ENCODE peak calls at places on chromosomes 6 and 20, in nine cellular contexts. One of them, this sample, is unnamed. For H3K4me1, the result is how much of the 10 kb centered on the place peaks cover.

GRCh38 chr20:4470375-4470774 is 251.3 kb upstream of the PRND start:
- DNase-seq in CD4-positive, CD25-positive, alpha-beta regulatory T cell: no peak
- DNase-seq in BE2C: no peak
- DNase-seq in H9: no peak
- DNase-seq in heart right ventricle: no peak
- DNase-seq in tibial nerve: no peak
- DNase-seq in keratinocyte: no peak
- DNase-seq in uterus: no peak
- DNase-seq in stomach: no peak
- DNase-seq in this sample: no peak

GRCh38 chr6:135410856-135411255 is 86.7 kb downstream of the AHI1 start:
- DNase-seq in CD4-positive, CD25-positive, alpha-beta regulatory T cell: no peak
- DNase-seq in BE2C: no peak
- DNase-seq in H9: no peak
- DNase-seq in heart right ventricle: no peak
- DNase-seq in tibial nerve: no peak
- DNase-seq in keratinocyte: no peak
- DNase-seq in uterus: no peak
- DNase-seq in stomach: no peak
- DNase-seq in this sample: no peak

GRCh38 chr6:122671246-122671645 is 61.0 kb downstream of the PKIB start:
- DNase-seq in CD4-positive, CD25-positive, alpha-beta regulatory T cell: no peak
- DNase-seq in BE2C: no peak
- DNase-seq in H9: no peak
- DNase-seq in heart right ventricle: no peak
- DNase-seq in tibial nerve: no peak
- DNase-seq in keratinocyte: no peak
- DNase-seq in uterus: no peak
- DNase-seq in stomach: no peak
- DNase-seq in this sample: no peak

GRCh38 chr6:105319331-105319730 is 83.6 kb downstream of the PREP start:
- DNase-seq in CD4-positive, CD25-positive, alpha-beta regulatory T cell: no peak
- DNase-seq in BE2C: no peak
- DNase-seq in H9: no peak
- DNase-seq in heart right ventricle: no peak
- DNase-seq in tibial nerve: no peak
- DNase-seq in keratinocyte: peak
- DNase-seq in uterus: no peak
- DNase-seq in stomach: no peak
- DNase-seq in this sample: no peak

GRCh38 chr6:130945401-130945919 is 117.6 kb downstream of the EPB41L2 start:
- DNase-seq in CD4-positive, CD25-positive, alpha-beta regulatory T cell: no peak
- DNase-seq in BE2C: no peak
- DNase-seq in H9: no peak
- DNase-seq in heart right ventricle: no peak
- DNase-seq in tibial nerve: no peak
- DNase-seq in keratinocyte: no peak
- DNase-seq in uterus: no peak
- DNase-seq in stomach: no peak
- DNase-seq in this sample: no peak

GRCh38 chr20:62914970-62915457 is 11.3 kb downstream of the DIDO1 start:
- DNase-seq in CD4-positive, CD25-positive, alpha-beta regulatory T cell: no peak
- DNase-seq in BE2C: no peak
- DNase-seq in H9: peak
- DNase-seq in heart right ventricle: peak
- DNase-seq in tibial nerve: no peak
- DNase-seq in keratinocyte: no peak
- DNase-seq in uterus: no peak
- DNase-seq in stomach: no peak
- DNase-seq in this sample: no peak

GRCh38 chr6:99641270-99641669 is 34.6 kb downstream of the PRDM13 start:
- DNase-seq in CD4-positive, CD25-positive, alpha-beta regulatory T cell: no peak
- DNase-seq in BE2C: no peak
- DNase-seq in H9: no peak
- DNase-seq in heart right ventricle: no peak
- DNase-seq in tibial nerve: no peak
- DNase-seq in keratinocyte: no peak
- DNase-seq in uterus: no peak
- DNase-seq in stomach: no peak
- DNase-seq in this sample: no peak

GRCh38 chr20:43409041-43409913 is 48.4 kb upstream of the SRSF6 start:
- DNase-seq in CD4-positive, CD25-positive, alpha-beta regulatory T cell: peak
- DNase-seq in BE2C: peak
- DNase-seq in H9: peak
- DNase-seq in heart right ventricle: no peak
- DNase-seq in tibial nerve: no peak
- DNase-seq in keratinocyte: no peak
- DNase-seq in uterus: no peak
- DNase-seq in stomach: no peak
- DNase-seq in this sample: no peak

GRCh38 chr6:28587011-28587745 is 61.5 kb downstream of the GPX5 start:
- DNase-seq in CD4-positive, CD25-positive, alpha-beta regulatory T cell: peak
- DNase-seq in BE2C: peak
- DNase-seq in H9: peak
- DNase-seq in heart right ventricle: peak
- DNase-seq in tibial nerve: no peak
- DNase-seq in keratinocyte: no peak
- DNase-seq in uterus: peak
- DNase-seq in stomach: peak
- DNase-seq in this sample: no peak

GRCh38 chr6:110484321-110484720 is 7.9 kb upstream of the SLC22A16 start:
- DNase-seq in CD4-positive, CD25-positive, alpha-beta regulatory T cell: no peak
- DNase-seq in BE2C: no peak
- DNase-seq in H9: no peak
- DNase-seq in heart right ventricle: no peak
- DNase-seq in tibial nerve: no peak
- DNase-seq in keratinocyte: no peak
- DNase-seq in uterus: no peak
- DNase-seq in stomach: no peak
- DNase-seq in this sample: no peak

GRCh38 chr6:154543638-154544037 is 33.2 kb upstream of the CNKSR3 start:
- DNase-seq in CD4-positive, CD25-positive, alpha-beta regulatory T cell: no peak
- DNase-seq in BE2C: no peak
- DNase-seq in H9: no peak
- DNase-seq in heart right ventricle: no peak
- DNase-seq in tibial nerve: no peak
- DNase-seq in keratinocyte: no peak
- DNase-seq in uterus: no peak
- DNase-seq in stomach: no peak
- DNase-seq in this sample: no peak

GRCh38 chr20:32050851-32051556 is 1.0 kb upstream of the HCK start:
- DNase-seq in CD4-positive, CD25-positive, alpha-beta regulatory T cell: no peak
- DNase-seq in BE2C: no peak
- DNase-seq in H9: peak
- DNase-seq in heart right ventricle: peak
- DNase-seq in tibial nerve: no peak
- DNase-seq in keratinocyte: no peak
- DNase-seq in uterus: no peak
- DNase-seq in stomach: no peak
- DNase-seq in this sample: no peak

GRCh38 chr6:18528084-18528743 is 141.1 kb downstream of the RNF144B start:
- DNase-seq in CD4-positive, CD25-positive, alpha-beta regulatory T cell: no peak
- DNase-seq in BE2C: no peak
- DNase-seq in H9: no peak
- DNase-seq in heart right ventricle: no peak
- DNase-seq in tibial nerve: no peak
- DNase-seq in keratinocyte: no peak
- DNase-seq in uterus: no peak
- DNase-seq in stomach: no peak
- DNase-seq in this sample: no peak

GRCh38 chr6:140289186-140289585 is 914.7 kb upstream of the CITED2 start:
- DNase-seq in CD4-positive, CD25-positive, alpha-beta regulatory T cell: no peak
- DNase-seq in BE2C: no peak
- DNase-seq in H9: no peak
- DNase-seq in heart right ventricle: no peak
- DNase-seq in tibial nerve: no peak
- DNase-seq in keratinocyte: no peak
- DNase-seq in uterus: no peak
- DNase-seq in stomach: no peak
- DNase-seq in this sample: no peak

GRCh38 chr20:24368253-24368652 is 101.2 kb upstream of the SYNDIG1 start:
- DNase-seq in CD4-positive, CD25-positive, alpha-beta regulatory T cell: no peak
- DNase-seq in BE2C: no peak
- DNase-seq in H9: no peak
- DNase-seq in heart right ventricle: no peak
- DNase-seq in tibial nerve: no peak
- DNase-seq in keratinocyte: no peak
- DNase-seq in uterus: no peak
- DNase-seq in stomach: no peak
- DNase-seq in this sample: no peak

DNA sequence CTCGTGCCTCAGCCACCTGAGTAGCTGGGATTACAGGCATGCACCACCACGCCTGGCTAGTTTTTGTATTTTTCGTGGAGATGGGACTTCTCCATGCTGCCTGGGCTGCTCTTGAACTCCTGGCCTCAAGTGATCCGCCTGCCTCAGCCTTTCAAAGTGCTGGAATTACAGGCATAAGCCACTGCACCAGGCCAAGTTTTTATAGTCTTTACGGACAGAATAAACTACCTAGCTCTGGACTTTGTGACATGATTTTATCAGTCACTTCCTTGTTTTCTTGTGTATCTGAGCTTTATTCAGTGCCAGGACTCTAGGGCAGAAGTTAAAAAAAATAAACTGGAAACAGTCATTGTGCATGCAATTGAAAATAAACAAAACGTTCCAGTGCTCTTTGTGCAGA is 46.7 kb upstream of the RALGAPA2 start:
- DNase-seq in CD4-positive, CD25-positive, alpha-beta regulatory T cell: no peak
- DNase-seq in BE2C: no peak
- DNase-seq in H9: no peak
- DNase-seq in heart right ventricle: no peak
- DNase-seq in tibial nerve: no peak
- DNase-seq in keratinocyte: no peak
- DNase-seq in uterus: no peak
- DNase-seq in stomach: no peak
- DNase-seq in this sample: no peak
- H3K4me1 ChIP-seq in CD4-positive, CD25-positive, alpha-beta regulatory T cell: under half
- H3K4me1 ChIP-seq in BE2C: under half
- H3K4me1 ChIP-seq in H9: under half
- H3K4me1 ChIP-seq in heart right ventricle: under half
- H3K4me1 ChIP-seq in tibial nerve: under half
- H3K4me1 ChIP-seq in keratinocyte: under half
- H3K4me1 ChIP-seq in uterus: under half
- H3K4me1 ChIP-seq in stomach: under half
- H3K4me1 ChIP-seq in this sample: under half

DNA sequence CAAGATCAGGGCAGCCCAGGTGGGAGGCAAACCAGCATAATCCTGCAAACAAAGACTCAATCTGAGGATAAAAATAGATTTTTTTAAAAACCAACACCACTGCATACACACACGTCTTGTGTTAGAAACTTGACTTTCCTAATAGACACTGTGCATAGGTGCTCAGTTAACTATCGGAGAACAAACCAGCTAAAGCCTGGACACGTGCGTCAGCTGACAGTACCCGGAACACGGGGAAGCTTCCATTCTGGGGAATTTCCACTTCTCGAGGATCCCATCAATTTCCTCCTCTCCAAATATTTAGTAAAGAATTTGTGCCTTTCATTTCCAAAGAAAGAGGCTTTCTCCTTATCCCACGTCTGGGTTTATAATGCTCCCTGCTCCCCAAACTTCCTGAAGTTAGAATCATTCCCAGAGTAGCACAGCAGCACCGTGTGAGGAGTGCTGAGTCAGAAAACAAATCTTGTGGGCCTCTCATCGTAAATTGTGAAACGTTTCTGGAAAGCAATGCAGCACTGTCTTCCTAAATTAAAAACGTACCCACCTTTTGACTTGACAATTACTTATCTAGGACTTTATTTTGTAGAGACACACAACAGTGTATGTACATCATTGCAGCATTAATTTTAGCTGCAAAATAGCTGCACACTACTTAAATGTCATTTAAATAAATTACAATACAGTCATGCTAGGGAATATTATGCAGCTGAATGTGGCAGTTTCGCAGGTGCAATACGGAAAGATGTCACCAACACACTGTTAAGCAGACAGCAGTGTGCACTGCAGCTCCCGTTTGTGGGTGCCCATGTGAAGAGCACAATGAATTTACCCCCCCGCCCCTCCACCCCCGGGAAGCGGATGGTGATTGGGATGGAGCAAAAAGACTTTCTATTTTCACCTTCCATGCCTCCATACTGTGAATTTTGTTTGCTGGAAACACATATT is 31.0 kb downstream of the RRBP1 start:
- DNase-seq in CD4-positive, CD25-positive, alpha-beta regulatory T cell: no peak
- DNase-seq in BE2C: no peak
- DNase-seq in H9: no peak
- DNase-seq in heart right ventricle: no peak
- DNase-seq in tibial nerve: no peak
- DNase-seq in keratinocyte: no peak
- DNase-seq in uterus: peak
- DNase-seq in stomach: no peak
- DNase-seq in this sample: no peak
- H3K4me1 ChIP-seq in CD4-positive, CD25-positive, alpha-beta regulatory T cell: under half
- H3K4me1 ChIP-seq in BE2C: under half
- H3K4me1 ChIP-seq in H9: under half
- H3K4me1 ChIP-seq in heart right ventricle: half or more
- H3K4me1 ChIP-seq in tibial nerve: half or more
- H3K4me1 ChIP-seq in keratinocyte: under half
- H3K4me1 ChIP-seq in uterus: under half
- H3K4me1 ChIP-seq in stomach: half or more
- H3K4me1 ChIP-seq in this sample: under half

DNA sequence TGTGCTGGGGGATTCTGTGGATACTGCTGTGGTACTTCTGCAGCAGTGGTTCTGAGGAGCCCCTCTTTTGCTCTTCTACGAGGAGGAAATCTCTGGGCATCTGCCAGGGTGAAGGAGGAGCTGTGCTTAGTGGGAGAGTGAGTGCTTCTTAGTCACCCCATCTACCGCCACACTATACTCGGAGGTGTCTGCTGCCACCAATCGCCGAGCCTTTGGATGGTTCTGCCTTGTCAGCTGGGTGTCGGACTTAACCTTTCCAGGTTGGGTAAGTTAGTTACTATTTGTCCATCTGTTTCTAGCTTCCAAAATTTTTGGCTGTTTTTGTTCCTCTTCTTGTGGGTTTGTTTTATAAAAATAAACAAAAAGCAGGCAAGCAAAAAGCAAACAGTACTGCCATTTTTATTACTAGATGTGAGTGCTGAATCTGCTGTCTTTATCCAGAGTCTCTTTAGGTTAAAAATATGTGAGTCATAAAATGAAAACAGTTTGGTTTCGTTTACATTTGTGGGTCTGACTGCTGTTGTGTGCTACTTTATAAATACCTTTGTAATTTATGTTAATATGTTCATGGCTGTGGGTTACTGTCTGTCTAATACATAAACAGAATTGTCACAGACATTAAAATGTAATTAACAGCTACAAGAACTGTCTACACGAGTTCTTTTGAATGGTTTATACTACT is 89.1 kb downstream of the ARID1B start:
- DNase-seq in CD4-positive, CD25-positive, alpha-beta regulatory T cell: peak
- DNase-seq in BE2C: no peak
- DNase-seq in H9: no peak
- DNase-seq in heart right ventricle: no peak
- DNase-seq in tibial nerve: no peak
- DNase-seq in keratinocyte: no peak
- DNase-seq in uterus: peak
- DNase-seq in stomach: no peak
- DNase-seq in this sample: no peak
- H3K4me1 ChIP-seq in CD4-positive, CD25-positive, alpha-beta regulatory T cell: under half
- H3K4me1 ChIP-seq in BE2C: under half
- H3K4me1 ChIP-seq in H9: under half
- H3K4me1 ChIP-seq in heart right ventricle: half or more
- H3K4me1 ChIP-seq in tibial nerve: half or more
- H3K4me1 ChIP-seq in keratinocyte: under half
- H3K4me1 ChIP-seq in uterus: under half
- H3K4me1 ChIP-seq in stomach: under half
- H3K4me1 ChIP-seq in this sample: under half

GRCh38 chr6:41759106-41759904 is 12.1 kb upstream of the PGC start:
- DNase-seq in CD4-positive, CD25-positive, alpha-beta regulatory T cell: no peak
- DNase-seq in BE2C: no peak
- DNase-seq in H9: no peak
- DNase-seq in heart right ventricle: no peak
- DNase-seq in tibial nerve: no peak
- DNase-seq in keratinocyte: no peak
- DNase-seq in uterus: no peak
- DNase-seq in stomach: peak
- DNase-seq in this sample: no peak
- H3K4me1 ChIP-seq in CD4-positive, CD25-positive, alpha-beta regulatory T cell: under half
- H3K4me1 ChIP-seq in BE2C: under half
- H3K4me1 ChIP-seq in H9: under half
- H3K4me1 ChIP-seq in heart right ventricle: under half
- H3K4me1 ChIP-seq in tibial nerve: under half
- H3K4me1 ChIP-seq in keratinocyte: under half
- H3K4me1 ChIP-seq in uterus: under half
- H3K4me1 ChIP-seq in stomach: under half
- H3K4me1 ChIP-seq in this sample: under half

This sample was measured in effector memory CD4-positive, alpha-beta T cell.